ENCODE peak calls at places on chromosome 19, in four cellular contexts. H is PC-3, A is GM23248, K is PC-9. B is an unnamed sample.
A peak's percentile ranks its signal among the peaks of the same experiment; 100 is the strongest.

GRCh38 chr19:2494447-2495129 is 18.7 kb downstream of the GADD45B start:
- DNase-seq in A (peak; percentile 97), H (peak; percentile 61), K (peak; percentile 32), B (peak; percentile 75)

GRCh38 chr19:408441-409005 is 424 bp downstream of the C2CD4C start:
- DNase-seq in H (no peak), K (no peak), A (no peak), B (no peak)

GRCh38 chr19:23799321-23799720 is 40.6 kb upstream of the ZNF681 start:
- DNase-seq in K (no peak), H (no peak), A (no peak), B (no peak)

GRCh38 chr19:33498391-33499000 is 23.1 kb downstream of the PEPD start:
- DNase-seq in H (no peak), A (no peak), K (no peak), B (no peak)

GRCh38 chr19:27890696-27891095 is 1322.3 kb downstream of the UQCRFS1 start:
- DNase-seq in A (no peak), K (no peak), H (no peak), B (no peak)

GRCh38 chr19:45981350-45981749 is 7.7 kb upstream of the NOVA2 start:
- DNase-seq in A (peak; percentile 28), H (no peak), K (no peak), B (no peak)

GRCh38 chr19:52492991-52493470 is 34.4 kb upstream of the ZNF808 start:
- DNase-seq in H (no peak), A (no peak), K (no peak), B (peak; percentile 81)

GRCh38 chr19:47581605-47582319 is 8.8 kb upstream of the ZNF541 start:
- DNase-seq in A (no peak), H (peak; percentile 86), K (peak; percentile 84), B (no peak)

GRCh38 chr19:40157059-40157458 is 34.2 kb upstream of the MAP3K10 start:
- DNase-seq in H (no peak), K (no peak), A (no peak), B (no peak)

GRCh38 chr19:49672131-49672919 is 4.7 kb upstream of the PRMT1 start:
- DNase-seq in H (peak; percentile 82), K (peak; percentile 63), A (peak; percentile 80), B (peak; percentile 92)

GRCh38 chr19:17602872-17603552 is 47.6 kb downstream of the COLGALT1 start:
- DNase-seq in K (no peak), H (no peak), A (no peak), B (no peak)

GRCh38 chr19:17604372-17605025 is 49.0 kb downstream of the COLGALT1 start:
- DNase-seq in H (no peak), K (no peak), A (peak; percentile 11), B (no peak)

GRCh38 chr19:17601683-17602082 is 46.2 kb downstream of the COLGALT1 start:
- DNase-seq in K (no peak), H (no peak), A (no peak), B (no peak)

GRCh38 chr19:17605117-17605516 is 49.7 kb downstream of the COLGALT1 start:
- DNase-seq in K (no peak), A (no peak), H (no peak), B (no peak)

DNA sequence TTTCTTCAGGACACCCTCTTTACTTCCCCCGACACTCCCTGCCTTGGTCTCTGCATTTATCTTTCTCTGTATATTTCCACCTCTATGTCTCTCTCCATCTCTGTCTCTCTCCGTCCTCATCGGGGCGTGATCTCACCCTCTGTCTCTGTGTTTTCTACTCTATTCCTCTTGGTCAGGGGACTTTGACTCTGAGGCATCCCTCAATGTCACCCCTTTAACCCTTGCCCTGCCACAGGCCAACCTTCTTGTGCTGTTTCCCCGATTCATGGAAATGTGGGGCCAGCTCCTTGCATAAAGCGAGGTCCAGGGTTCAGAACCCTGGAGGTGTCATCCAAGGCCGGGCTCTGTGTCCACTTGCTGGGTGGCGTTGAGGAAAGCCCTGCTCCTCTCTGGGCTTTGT is 46.8 kb downstream of the COLGALT1 start:
- DNase-seq in H (no peak), K (no peak), A (no peak), B (no peak)
- TF ChIP-seq EZH2 in H (no peak), K (no peak), A (no peak), B (no peak)

GRCh38 chr19:4278926-4279529 is at the start of gene SHD:
- DNase-seq in A (no peak), K (no peak), H (no peak), B (peak; percentile 66)
- TF ChIP-seq EZH2 in A (no peak), K (no peak), H (no peak), B (no peak)

GRCh38 chr19:10431254-10431942 is 11.1 kb downstream of the PDE4A start:
- DNase-seq in H (peak; percentile 37), K (no peak), A (peak; percentile 47), B (no peak)
- TF ChIP-seq EZH2 in H (no peak), K (no peak), A (no peak), B (peak; percentile 88)

DNA sequence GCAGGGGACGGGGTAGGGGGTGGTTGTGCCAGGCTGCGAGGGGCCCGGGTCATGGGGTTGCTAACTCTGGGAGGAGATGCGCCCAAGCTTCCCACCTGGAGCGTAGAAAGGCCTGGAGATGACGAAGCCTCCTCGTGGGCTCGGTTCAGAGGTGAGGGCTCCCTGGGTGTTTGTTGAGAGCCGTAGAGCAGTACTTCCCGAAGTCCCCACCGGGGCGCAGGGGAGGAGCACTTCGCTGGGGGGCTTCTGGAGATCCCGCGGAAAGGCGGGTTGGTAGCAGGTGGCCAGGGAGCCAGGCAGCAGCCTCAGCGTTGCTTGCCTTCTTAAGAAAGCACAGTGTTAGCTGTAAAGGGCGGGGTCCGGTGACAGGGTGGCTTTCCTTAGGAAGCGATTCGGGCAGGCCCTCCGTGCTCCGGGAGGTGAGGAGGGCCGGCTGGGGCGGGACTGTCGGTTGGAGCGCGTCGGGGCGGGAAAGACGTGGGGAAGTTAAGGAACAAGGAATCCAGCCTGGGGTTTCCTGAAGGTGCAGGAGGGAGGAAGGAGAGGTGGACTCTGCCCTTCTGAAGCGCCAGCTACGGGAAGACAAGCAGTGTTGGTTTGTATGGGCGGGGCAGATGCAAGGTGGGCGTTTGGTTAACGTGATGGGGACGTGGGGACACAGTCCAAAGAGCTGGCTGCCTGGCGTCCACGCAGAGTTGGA is 3.3 kb downstream of the VSTM2B start:
- DNase-seq in A (peak; percentile 15), H (no peak), K (no peak), B (peak; percentile 48)
- TF ChIP-seq EZH2 in A (peak; percentile 54), H (no peak), K (no peak), B (peak; percentile 72)

DNA sequence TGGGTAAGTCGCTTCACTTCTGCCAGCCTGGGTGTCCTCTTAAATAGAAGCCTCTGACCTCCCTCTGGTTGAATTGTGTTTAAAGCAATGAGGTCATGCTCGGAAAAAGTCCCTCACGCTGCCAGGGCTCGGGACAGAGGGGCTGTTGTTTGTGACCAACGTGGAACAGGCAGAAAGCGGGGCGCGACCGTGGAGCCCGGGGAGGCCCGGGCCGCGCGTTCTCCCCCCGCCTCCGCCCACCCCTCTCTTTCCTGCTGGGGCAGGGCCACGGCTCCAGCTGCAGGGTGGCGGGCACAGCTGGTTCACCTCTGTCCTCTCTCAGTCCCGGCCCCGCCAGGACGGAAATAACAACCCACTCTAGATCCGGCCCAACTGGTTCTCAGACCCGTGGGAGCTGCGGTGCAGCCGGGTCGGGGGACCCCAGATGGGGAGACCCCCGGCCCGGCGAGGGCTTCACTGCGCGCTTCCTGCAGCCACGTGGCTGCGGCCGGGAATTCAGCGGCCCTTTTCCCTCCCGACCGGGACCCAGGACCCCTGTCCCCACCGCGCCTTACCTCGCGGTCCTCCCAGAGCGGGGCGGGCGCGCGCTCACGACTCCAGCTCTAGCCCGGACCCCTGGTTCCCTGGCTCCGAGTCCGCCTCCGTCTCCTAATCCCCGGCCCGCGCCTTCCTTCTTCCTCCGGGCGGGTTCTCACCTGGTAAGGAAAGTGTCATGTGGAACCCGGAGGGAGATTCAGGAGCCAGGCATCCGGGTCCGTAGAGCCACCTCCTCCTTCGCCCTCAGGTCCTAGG is 1.9 kb downstream of the CDC42EP5 start:
- DNase-seq in H (no peak), K (peak; percentile 43), A (peak; percentile 68), B (peak; percentile 49)
- TF ChIP-seq EZH2 in H (peak; percentile 91), K (peak; percentile 87), A (no peak), B (peak; percentile 69)

GRCh38 chr19:51016798-51017683 is 2.5 kb downstream of the KLK10 start:
- DNase-seq in H (peak; percentile 95), K (peak; percentile 97), A (peak; percentile 66), B (peak; percentile 80)
- TF ChIP-seq EZH2 in H (no peak), K (no peak), A (no peak), B (peak; percentile 91)

DNA sequence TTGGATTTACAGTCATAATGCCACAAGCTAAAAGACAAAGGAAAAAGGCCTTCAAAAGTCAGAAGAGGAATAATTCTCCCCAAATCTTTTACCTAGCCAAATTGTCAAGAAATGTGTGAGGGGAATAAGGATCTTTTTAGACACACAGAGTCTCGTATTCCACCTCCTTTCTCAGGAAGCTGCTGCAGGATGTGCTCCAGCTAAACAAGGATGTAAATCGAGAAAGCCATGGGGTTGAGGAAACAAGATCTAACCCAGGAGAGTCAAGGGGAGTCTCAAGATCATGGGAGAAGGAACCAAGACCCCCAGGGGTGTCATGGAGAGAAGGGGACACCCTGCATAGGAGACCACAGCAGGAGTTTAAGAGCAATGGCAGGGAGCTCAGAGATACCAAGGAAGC is 147.4 kb downstream of the KDM4B start:
- DNase-seq in K (no peak), H (no peak), A (no peak), B (no peak)
- TF ChIP-seq EZH2 in K (no peak), H (no peak), A (no peak), B (no peak)

DNA sequence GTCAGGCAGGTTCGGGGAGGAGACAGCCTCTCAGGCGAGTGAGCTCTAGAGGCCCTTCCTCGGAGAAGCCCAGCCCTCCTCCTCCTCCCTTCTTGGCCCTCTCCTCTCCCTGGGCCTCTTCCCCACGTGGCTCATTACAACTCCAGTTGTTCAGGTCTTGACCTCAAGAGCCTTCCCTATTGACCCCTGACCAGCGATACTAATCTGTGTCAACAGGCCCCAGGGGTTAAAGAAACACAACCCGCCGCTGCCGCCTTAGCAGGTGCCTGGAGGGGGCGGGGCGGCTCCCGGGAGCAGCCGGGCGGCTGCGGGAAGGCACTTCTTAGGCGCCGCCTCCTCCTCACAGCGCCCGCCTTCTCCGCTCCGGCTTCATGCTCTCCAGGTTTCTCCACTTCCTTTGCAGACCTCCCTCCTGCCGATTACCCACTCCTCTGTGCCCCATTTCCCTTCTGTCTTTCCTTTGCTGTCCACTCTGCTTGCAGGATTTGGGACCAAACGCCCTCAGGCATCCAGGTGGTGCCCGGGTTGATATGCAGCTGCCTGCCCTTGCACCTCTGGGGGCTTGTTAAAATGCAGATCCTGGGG is 51.0 kb downstream of the LYL1 start:
- DNase-seq in A (peak; percentile 48), K (peak; percentile 93), H (peak; percentile 84), B (peak; percentile 99)
- TF ChIP-seq EZH2 in A (no peak), K (no peak), H (no peak), B (peak; percentile 33)

GRCh38 chr19:18683109-18683954 is at the start of gene CRTC1:
- DNase-seq in K (peak; percentile 94), H (peak; percentile 93), A (peak; percentile 95), B (peak; percentile 95)
- TF ChIP-seq EZH2 in K (no peak), H (no peak), A (no peak), B (no peak)